ENCODE peak calls at places on chromosomes 3 and 15, in ten cellular contexts. U is AG20443; V is HFFc6; N is testis; J is activated CD8-positive, alpha-beta T cell treated with anti-CD3 and anti-CD28 coated beads, Interleukin-2, amount 10 ng/mL, durations not matched to agents 7 days and 5 days; O is bronchial epithelial cell; K is fibroblast of pulmonary artery; W is renal cortical epithelial cell; P is osteocyte; F is HT1080. E is an unnamed sample.

GRCh38 chr3:21717272-21717671 is 33.7 kb downstream of the ZNF385D start:
- DNase-seq in K (no peak), P (no peak), F (no peak), V (no peak), N (no peak), U (no peak), J (no peak), O (no peak), W (no peak), E (no peak)

GRCh38 chr3:46717447-46718231 is at the start of gene PRSS50:
- DNase-seq in J (peak), W (no peak), P (peak), U (no peak), N (peak), F (no peak), O (no peak), V (no peak), K (no peak), E (no peak)

GRCh38 chr15:85689729-85690128 is 105.0 kb downstream of the KLHL25 start:
- DNase-seq in V (no peak), K (peak), O (peak), N (peak), F (no peak), U (peak), J (peak), P (no peak), W (peak), E (no peak)

GRCh38 chr3:125957674-125958510 is 11.1 kb upstream of the ROPN1B start:
- DNase-seq in W (no peak), N (peak), J (no peak), P (no peak), K (no peak), O (no peak), V (no peak), F (no peak), U (peak), E (no peak)

GRCh38 chr3:115019900-115020299 is 127.2 kb downstream of the ZBTB20 start:
- DNase-seq in V (no peak), P (no peak), O (no peak), U (no peak), N (peak), J (no peak), W (no peak), K (no peak), F (no peak), E (no peak)

GRCh38 chr3:143327388-143327787 is 207.8 kb downstream of the CHST2 start:
- DNase-seq in P (no peak), O (peak), F (peak), J (no peak), V (no peak), U (no peak), W (peak), N (no peak), K (no peak), E (no peak)

GRCh38 chr3:46812237-46812791 is 50.9 kb downstream of the MYL3 start:
- DNase-seq in N (peak), K (peak), V (no peak), F (no peak), O (peak), U (peak), W (peak), J (peak), P (no peak), E (peak)

GRCh38 chr3:45497963-45498362 is 96.6 kb upstream of the LIMD1 start:
- DNase-seq in U (no peak), J (peak), W (no peak), K (no peak), P (no peak), V (no peak), O (no peak), N (no peak), F (no peak), E (no peak)

GRCh38 chr3:6825527-6825926 is 35.4 kb upstream of the GRM7 start:
- DNase-seq in U (no peak), F (no peak), O (peak), P (no peak), V (no peak), W (no peak), J (no peak), N (peak), K (no peak), E (no peak)

GRCh38 chr15:93111451-93111850 is 22.4 kb upstream of the RGMA start:
- DNase-seq in K (no peak), V (no peak), N (no peak), W (no peak), O (peak), J (no peak), P (no peak), U (no peak), F (no peak), E (no peak)

GRCh38 chr15:66778314-66778665 is 76.3 kb downstream of the SMAD6 start:
- DNase-seq in U (no peak), N (no peak), W (no peak), V (no peak), O (no peak), J (no peak), K (no peak), P (no peak), F (no peak), E (no peak)

GRCh38 chr3:149466192-149466591 is 8.3 kb upstream of the TM4SF4 start:
- DNase-seq in N (no peak), P (no peak), K (peak), F (peak), W (peak), O (peak), J (no peak), V (peak), U (peak), E (peak)

GRCh38 chr15:45710657-45711056 is 75.8 kb downstream of the SQOR start:
- DNase-seq in W (no peak), K (no peak), O (no peak), N (no peak), V (no peak), J (no peak), F (no peak), U (no peak), P (no peak), E (no peak)

GRCh38 chr15:74454764-74455500 is 6.0 kb downstream of the UBL7 start:
- DNase-seq in P (no peak), O (no peak), U (no peak), F (no peak), N (no peak), W (no peak), V (no peak), J (no peak), K (no peak), E (no peak)

GRCh38 chr3:170076715-170077238 is 39.0 kb downstream of the GPR160 start:
- DNase-seq in K (peak), U (no peak), W (peak), N (no peak), V (peak), F (peak), J (no peak), P (no peak), O (no peak), E (no peak)

GRCh38 chr3:8992199-8992598 is 28.9 kb upstream of the RAD18 start:
- DNase-seq in K (no peak), O (no peak), U (no peak), N (no peak), P (peak), W (no peak), V (no peak), F (no peak), J (no peak), E (no peak)

GRCh38 chr3:144287001-144287400 is 315.4 kb downstream of the DIPK2A start:
- DNase-seq in N (no peak), F (no peak), W (no peak), J (no peak), U (no peak), P (no peak), O (no peak), K (no peak), V (no peak), E (no peak)

GRCh38 chr3:13224967-13225366 is 151.7 kb upstream of the IQSEC1 start:
- DNase-seq in V (no peak), K (no peak), J (no peak), W (no peak), F (no peak), P (no peak), N (no peak), U (no peak), O (no peak), E (no peak)

GRCh38 chr15:68317281-68318007 is 39.9 kb downstream of the FEM1B start:
- DNase-seq in U (no peak), F (no peak), N (no peak), W (no peak), K (no peak), O (no peak), V (no peak), P (no peak), J (no peak), E (no peak)

GRCh38 chr15:68640791-68641331 is 62.1 kb downstream of the CORO2B start:
- DNase-seq in N (peak), K (no peak), P (no peak), W (no peak), J (no peak), V (no peak), U (no peak), O (peak), F (no peak), E (no peak)

GRCh38 chr3:129567176-129567705 is 24.3 kb downstream of the H1-8 start:
- DNase-seq in P (no peak), K (no peak), N (no peak), O (no peak), F (no peak), U (no peak), W (no peak), V (no peak), J (no peak), E (no peak)

GRCh38 chr3:120554727-120555660 is 41.1 kb upstream of the NDUFB4 start:
- DNase-seq in F (no peak), O (no peak), P (no peak), N (no peak), V (peak), J (no peak), W (no peak), K (no peak), U (peak), E (no peak)

GRCh38 chr15:42083916-42084315 is 10.4 kb downstream of the PLA2G4D start:
- DNase-seq in O (no peak), P (no peak), U (no peak), W (no peak), F (no peak), K (no peak), V (no peak), J (no peak), N (no peak), E (no peak)

E was measured in Daoy.